ENCODE peak calls at places on chromosomes 5 and 9, in nine cellular contexts. T is lower lobe of right lung; Z is body of pancreas; E is heart left ventricle; P is Caco-2; B is CD4-positive, alpha-beta T cell; V is A673; C is bronchial epithelial cell; S is GM23338. D is an unnamed sample. For H3K27me3, the result is how much of the 10 kb centered on the place peaks cover.

GRCh38 chr5:93305984-93306383 is 275.0 kb downstream of the NR2F1-AS1 start:
- DNase-seq in T (no peak), B (no peak), Z (no peak), P (no peak), S (peak), E (no peak), C (peak), V (no peak), D (no peak)

GRCh38 chr9:16591092-16591491 is 279.4 kb downstream of the BNC2 start:
- DNase-seq in B (no peak), E (no peak), S (no peak), Z (no peak), T (no peak), V (no peak), P (no peak), C (peak), D (no peak)

GRCh38 chr5:65199988-65200668 is 281.6 kb downstream of the ADAMTS6 start:
- DNase-seq in S (no peak), E (no peak), B (no peak), Z (no peak), V (no peak), C (peak), T (no peak), P (no peak), D (no peak)

GRCh38 chr9:88642333-88642732 is 107.4 kb downstream of the NXNL2 start:
- DNase-seq in B (no peak), E (no peak), V (no peak), T (no peak), C (no peak), Z (no peak), S (no peak), P (no peak), D (no peak)

GRCh38 chr9:130681769-130682489 is 11.7 kb upstream of the EXOSC2 start:
- DNase-seq in E (no peak), C (no peak), P (no peak), T (no peak), S (peak), B (no peak), Z (no peak), V (no peak), D (no peak)

GRCh38 chr9:73613092-73613701 is 461.5 kb downstream of the ANXA1 start:
- DNase-seq in C (peak), V (peak), T (no peak), E (no peak), P (no peak), B (no peak), S (no peak), Z (no peak), D (no peak)

GRCh38 chr5:6488021-6488420 is 39.4 kb downstream of the UBE2QL1 start:
- DNase-seq in P (no peak), E (no peak), Z (no peak), T (no peak), C (no peak), B (no peak), V (no peak), S (no peak), D (no peak)

GRCh38 chr9:88460583-88461332 is 72.5 kb downstream of the SPIN1 start:
- DNase-seq in S (peak), E (no peak), C (peak), B (no peak), V (peak), T (no peak), P (no peak), Z (no peak), D (no peak)

GRCh38 chr5:143147382-143147781 is 256.1 kb downstream of the NR3C1 start:
- DNase-seq in B (no peak), Z (no peak), E (no peak), C (no peak), V (no peak), T (no peak), S (no peak), P (no peak), D (no peak)

GRCh38 chr5:93342563-93343061 is 238.4 kb downstream of the NR2F1-AS1 start:
- DNase-seq in B (no peak), V (no peak), T (no peak), S (no peak), E (no peak), P (no peak), Z (no peak), C (no peak), D (no peak)

GRCh38 chr9:68426755-68427154 is 70.3 kb downstream of the PGM5 start:
- DNase-seq in B (no peak), T (no peak), Z (no peak), C (no peak), E (no peak), V (no peak), P (no peak), S (no peak), D (no peak)

GRCh38 chr5:124330595-124330994 is 415.8 kb downstream of the ZNF608 start:
- DNase-seq in C (peak), V (no peak), P (no peak), S (no peak), T (no peak), B (no peak), E (no peak), Z (no peak), D (no peak)

GRCh38 chr5:123807177-123807900 is 295.4 kb downstream of the CSNK1G3 start:
- DNase-seq in Z (no peak), B (no peak), T (no peak), S (no peak), C (peak), V (peak), P (peak), E (no peak), D (no peak)

GRCh38 chr9:13718086-13718485 is 438.6 kb upstream of the MPDZ start:
- DNase-seq in Z (no peak), P (no peak), C (peak), S (no peak), E (no peak), B (no peak), V (no peak), T (no peak), D (no peak)

GRCh38 chr5:178296066-178296465 is 63.5 kb upstream of the PHYKPL start:
- DNase-seq in P (peak), Z (no peak), S (no peak), E (no peak), V (no peak), C (no peak), B (no peak), T (peak), D (no peak)

GRCh38 chr5:83385812-83386211 is 85.7 kb upstream of the VCAN start:
- DNase-seq in B (no peak), C (no peak), V (no peak), S (no peak), T (no peak), P (no peak), Z (no peak), E (no peak), D (no peak)

GRCh38 chr5:137155621-137156020 is 343.5 kb downstream of the SPOCK1 start:
- DNase-seq in Z (no peak), B (no peak), T (no peak), S (no peak), E (no peak), V (no peak), P (no peak), C (no peak), D (no peak)

GRCh38 chr9:114235113-114235589 is 79.8 kb downstream of the COL27A1 start:
- DNase-seq in P (no peak), T (no peak), Z (no peak), S (no peak), E (no peak), B (no peak), C (no peak), V (no peak), D (no peak)

GRCh38 chr5:14868771-14869170 is 2.8 kb downstream of the ANKH start:
- DNase-seq in S (no peak), B (no peak), E (no peak), C (peak), P (no peak), V (no peak), Z (no peak), T (no peak), D (no peak)

GRCh38 chr5:73115399-73116051 is 4.8 kb upstream of the TMEM171 start:
- DNase-seq in E (no peak), Z (no peak), C (peak), V (no peak), B (no peak), P (peak), S (no peak), T (no peak), D (no peak)

GRCh38 chr5:59180515-59180914 is 597.6 kb downstream of the RAB3C start:
- DNase-seq in V (no peak), P (no peak), T (no peak), B (no peak), Z (no peak), S (no peak), E (no peak), C (no peak), D (no peak)

GRCh38 chr9:119004618-119004990 is 364.6 kb downstream of the BRINP1 start:
- DNase-seq in E (peak), S (no peak), C (no peak), T (no peak), V (no peak), B (no peak), P (no peak), Z (peak), D (no peak)

GRCh38 chr5:68522863-68523262 is 307.3 kb downstream of the PIK3R1 start:
- DNase-seq in S (no peak), B (no peak), P (no peak), V (no peak), C (no peak), E (no peak), Z (no peak), T (no peak), D (no peak)

GRCh38 chr5:146595088-146595487 is 79.1 kb upstream of the GPR151 start:
- DNase-seq in Z (no peak), E (no peak), T (no peak), P (no peak), C (no peak), V (no peak), S (peak), B (no peak), D (no peak)
- H3K27me3 ChIP-seq in Z (under half), E (under half), T (under half), P (under half), C (under half), V (half or more), S (under half), B (under half), D (under half)

DNA sequence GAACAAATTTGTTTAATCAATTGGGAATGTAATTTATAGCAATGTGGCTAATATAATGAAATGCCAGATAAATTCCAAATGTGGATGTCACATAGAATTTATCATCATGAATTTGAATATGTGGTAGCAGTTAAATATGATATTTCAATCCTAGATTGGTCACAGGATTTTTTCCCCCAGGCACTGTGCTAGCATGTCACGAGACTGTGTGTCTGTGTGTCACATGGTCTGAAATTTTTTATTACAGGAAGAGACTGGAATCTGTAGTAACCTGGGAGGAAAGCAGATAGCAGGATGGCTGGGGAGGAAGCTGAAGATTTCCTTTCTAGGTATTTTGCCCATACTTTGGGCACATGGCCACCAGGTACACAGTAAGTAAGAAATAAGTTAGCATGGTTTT is 35.4 kb upstream of the MSH3 start:
- DNase-seq in V (no peak), C (no peak), P (no peak), S (no peak), E (no peak), B (no peak), T (no peak), Z (no peak), D (no peak)
- H3K27me3 ChIP-seq in V (under half), C (under half), P (under half), S (under half), E (under half), B (under half), T (under half), Z (under half), D (under half)

GRCh38 chr9:136628287-136628686 is 34.4 kb upstream of the EGFL7 start:
- DNase-seq in B (no peak), T (peak), C (no peak), V (no peak), Z (no peak), E (no peak), P (no peak), S (no peak), D (no peak)
- H3K27me3 ChIP-seq in B (under half), T (under half), C (under half), V (under half), Z (under half), E (under half), P (under half), S (under half), D (under half)

DNA sequence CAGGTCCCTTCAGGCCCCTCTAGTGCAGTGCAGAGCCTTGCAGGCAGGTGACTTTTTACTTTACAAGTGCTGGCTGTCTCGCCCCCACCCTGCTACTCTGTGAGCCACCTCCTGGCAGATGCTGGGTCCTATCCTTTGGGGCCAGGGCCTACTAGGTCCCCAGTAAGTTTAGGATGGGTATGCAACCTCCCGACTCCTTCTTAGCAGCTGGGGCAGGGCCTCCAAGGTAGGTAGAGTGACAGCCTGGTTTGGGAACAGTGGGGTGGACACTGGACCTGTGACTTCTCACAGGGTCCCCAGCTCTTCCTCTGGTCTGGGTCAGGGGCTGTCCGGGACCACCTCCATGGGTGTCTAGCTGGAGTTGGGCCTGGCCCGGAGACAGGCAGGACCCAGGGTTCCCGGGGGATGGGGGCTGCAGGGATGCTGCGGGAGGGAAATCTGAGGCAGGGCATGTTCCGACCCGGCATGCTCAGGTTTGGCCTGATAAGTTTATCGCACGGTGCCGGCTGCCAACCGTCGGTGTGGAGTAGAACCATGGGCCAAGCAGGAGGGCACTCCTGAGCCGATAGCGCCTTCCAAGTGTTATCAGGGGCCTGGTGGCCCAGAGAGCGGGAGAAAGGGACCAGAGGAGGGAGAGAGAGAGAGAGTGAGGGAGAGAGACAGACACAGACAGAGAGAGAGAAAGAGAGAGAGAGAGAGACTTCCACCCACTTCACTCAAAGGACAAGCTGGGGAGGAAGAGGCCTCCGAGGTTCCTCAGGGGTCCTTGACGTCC is 20.6 kb downstream of the GFI1B start:
- DNase-seq in C (no peak), P (no peak), B (no peak), Z (no peak), S (no peak), E (no peak), V (no peak), T (no peak), D (no peak)
- H3K27me3 ChIP-seq in C (under half), P (under half), B (under half), Z (under half), S (under half), E (under half), V (under half), T (half or more), D (under half)

DNA sequence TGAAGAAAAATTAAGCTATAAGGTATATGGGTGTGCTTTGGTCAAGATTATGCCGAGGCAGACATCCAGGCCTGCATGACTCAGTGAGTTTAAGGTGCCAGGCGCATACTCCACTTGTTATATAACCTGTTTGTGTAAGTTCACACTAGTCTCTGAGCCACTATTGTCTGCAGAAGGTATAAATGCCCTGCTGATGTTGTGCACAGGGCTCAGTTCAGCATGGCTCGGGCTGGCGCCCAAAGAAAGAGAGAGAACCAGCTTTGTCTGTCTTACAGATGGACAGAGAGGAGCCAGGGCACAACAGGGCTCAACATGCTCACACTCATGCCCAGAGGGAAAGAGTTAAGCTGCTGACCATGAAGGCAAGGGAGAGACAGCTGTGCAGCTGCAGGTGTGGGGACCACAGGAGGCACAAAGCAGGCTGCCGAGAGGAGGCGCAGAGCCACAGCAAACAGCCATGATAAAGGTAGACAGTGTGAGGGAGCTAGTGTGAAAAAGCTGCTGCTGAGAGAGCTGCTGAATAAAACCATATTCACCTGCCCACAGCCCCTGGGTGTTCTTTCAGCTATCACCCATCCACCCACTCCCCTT is 1587.6 kb upstream of the C9orf72 start:
- DNase-seq in C (no peak), P (no peak), T (no peak), V (no peak), S (peak), Z (no peak), B (no peak), E (no peak), D (no peak)
- H3K27me3 ChIP-seq in C (under half), P (under half), T (under half), V (under half), S (under half), Z (under half), B (under half), E (under half), D (under half)

GRCh38 chr5:2128696-2129340 is 246.1 kb upstream of the IRX4 start:
- DNase-seq in T (no peak), B (no peak), S (no peak), P (no peak), C (no peak), V (no peak), Z (no peak), E (no peak), D (no peak)
- H3K27me3 ChIP-seq in T (under half), B (under half), S (under half), P (under half), C (under half), V (under half), Z (under half), E (under half), D (under half)

GRCh38 chr9:124453586-124454191 is 3.4 kb downstream of the ADGRD2 start:
- DNase-seq in S (peak), P (peak), T (no peak), Z (no peak), B (no peak), E (no peak), V (no peak), C (no peak), D (no peak)

GRCh38 chr9:124450931-124451661 is 845 bp downstream of the ADGRD2 start:
- DNase-seq in Z (no peak), C (no peak), V (no peak), E (no peak), B (no peak), P (no peak), T (no peak), S (no peak), D (no peak)

GRCh38 chr9:124450241-124450924 is at the start of gene ADGRD2:
- DNase-seq in Z (peak), S (peak), V (peak), E (no peak), C (peak), T (no peak), B (no peak), P (no peak), D (peak)

GRCh38 chr9:124452841-124453585 is 2.8 kb downstream of the ADGRD2 start:
- DNase-seq in P (no peak), B (no peak), T (no peak), Z (no peak), S (peak), V (no peak), C (no peak), E (no peak), D (no peak)

GRCh38 chr9:124452326-124452725 is 2.1 kb downstream of the ADGRD2 start:
- DNase-seq in S (no peak), B (no peak), C (no peak), T (no peak), E (no peak), P (no peak), V (no peak), Z (no peak), D (no peak)
- H3K27me3 ChIP-seq in S (under half), B (under half), C (under half), T (half or more), E (under half), P (under half), V (under half), Z (under half), D (under half)

GRCh38 chr9:37027582-37028424 is 6.3 kb downstream of the PAX5 start:
- DNase-seq in E (peak), B (peak), T (peak), S (peak), P (peak), Z (peak), V (peak), C (peak), D (peak)

GRCh38 chr9:37026085-37026935 is 7.8 kb downstream of the PAX5 start:
- DNase-seq in Z (no peak), B (no peak), S (peak), V (peak), T (no peak), C (no peak), P (no peak), E (no peak), D (no peak)

GRCh38 chr9:37028425-37029031 is 5.5 kb downstream of the PAX5 start:
- DNase-seq in P (no peak), V (no peak), B (no peak), T (no peak), E (no peak), Z (no peak), C (no peak), S (peak), D (no peak)

GRCh38 chr9:37026936-37027581 is 7.0 kb downstream of the PAX5 start:
- DNase-seq in C (no peak), Z (no peak), B (no peak), P (no peak), V (peak), E (peak), T (no peak), S (peak), D (no peak)

GRCh38 chr9:37025381-37026084 is 8.5 kb downstream of the PAX5 start:
- DNase-seq in E (no peak), S (peak), T (no peak), B (no peak), P (no peak), C (no peak), Z (no peak), V (peak), D (no peak)
- H3K27me3 ChIP-seq in E (half or more), S (half or more), T (half or more), B (half or more), P (under half), C (half or more), Z (half or more), V (under half), D (half or more)

D was measured in CD8-positive, alpha-beta T cell.